ENCODE peak calls at places on chromosomes 11 and 22, in ten cellular contexts. P is T-cell, R is HEK293T, A is AG08395, B is NCI-H1105, N is HTR-8/SVneo, U is fibroblast of pulmonary artery, F is left ventricle myocardium superior, S is H4, M is GDM1. X is an unnamed sample.

GRCh38 chr11:11157201-11157600 is 195.8 kb downstream of the CSNK2A3 start:
- DNase-seq in P (peak), R (peak), A (peak), B (no peak), N (peak), U (peak), F (peak), S (no peak), M (no peak), X (no peak)

GRCh38 chr11:36247493-36247892 is 41.7 kb downstream of the COMMD9 start:
- DNase-seq in P (no peak), R (no peak), A (no peak), B (no peak), N (no peak), U (no peak), F (no peak), S (no peak), M (no peak), X (no peak)

GRCh38 chr11:128399186-128399585 is 188.2 kb downstream of the ETS1 start:
- DNase-seq in P (no peak), R (no peak), A (peak), B (no peak), N (no peak), U (peak), F (no peak), S (peak), M (no peak), X (no peak)

GRCh38 chr11:69644071-69644961 is 3.4 kb downstream of the CCND1 start:
- DNase-seq in P (no peak), R (no peak), A (peak), B (no peak), N (no peak), U (peak), F (peak), S (peak), M (no peak), X (no peak)

GRCh38 chr11:134261626-134262488 is 8.5 kb downstream of the ACAD8 start:
- DNase-seq in P (no peak), R (peak), A (peak), B (peak), N (no peak), U (peak), F (no peak), S (peak), M (no peak), X (no peak)

GRCh38 chr22:49500076-49500460 is 327.6 kb downstream of the BRD1 start:
- DNase-seq in P (no peak), R (no peak), A (no peak), B (no peak), N (no peak), U (no peak), F (no peak), S (no peak), M (no peak), X (no peak)

GRCh38 chr22:37758698-37759097 is 49.0 kb upstream of the GCAT start:
- DNase-seq in P (no peak), R (no peak), A (no peak), B (no peak), N (no peak), U (no peak), F (no peak), S (no peak), M (peak), X (no peak)

GRCh38 chr11:111421251-111421650 is 42.2 kb upstream of the POU2AF1 start:
- DNase-seq in P (no peak), R (no peak), A (no peak), B (no peak), N (no peak), U (no peak), F (no peak), S (no peak), M (no peak), X (no peak)

GRCh38 chr11:102184269-102184987 is 74.2 kb downstream of the YAP1 start:
- DNase-seq in P (no peak), R (no peak), A (no peak), B (no peak), N (no peak), U (no peak), F (no peak), S (no peak), M (no peak), X (no peak)

GRCh38 chr11:27972432-27973170 is 135.4 kb downstream of the KIF18A start:
- DNase-seq in P (no peak), R (no peak), A (peak), B (no peak), N (peak), U (peak), F (no peak), S (no peak), M (no peak), X (no peak)

GRCh38 chr11:13023423-13023822 is 14.3 kb downstream of the RASSF10 start:
- DNase-seq in P (no peak), R (no peak), A (no peak), B (no peak), N (no peak), U (no peak), F (no peak), S (no peak), M (no peak), X (no peak)

GRCh38 chr11:35424157-35424945 is 5.0 kb upstream of the SLC1A2 start:
- DNase-seq in P (no peak), R (no peak), A (peak), B (no peak), N (no peak), U (no peak), F (no peak), S (no peak), M (no peak), X (no peak)

GRCh38 chr11:104526006-104526405 is 362.1 kb upstream of the PDGFD start:
- DNase-seq in P (no peak), R (no peak), A (no peak), B (peak), N (no peak), U (no peak), F (no peak), S (no peak), M (no peak), X (no peak)

GRCh38 chr11:108170191-108170590 is 48.8 kb downstream of the ACAT1 start:
- DNase-seq in P (no peak), R (no peak), A (no peak), B (no peak), N (no peak), U (no peak), F (no peak), S (no peak), M (no peak), X (no peak)

GRCh38 chr22:30547188-30547587 is 647 bp upstream of the SEC14L6 start:
- DNase-seq in P (no peak), R (no peak), A (no peak), B (no peak), N (no peak), U (no peak), F (no peak), S (no peak), M (no peak), X (no peak)

GRCh38 chr11:134349802-134350355 is 18.1 kb downstream of the GLB1L2 start:
- DNase-seq in P (no peak), R (no peak), A (no peak), B (no peak), N (no peak), U (no peak), F (no peak), S (no peak), M (no peak), X (no peak)

GRCh38 chr11:129637473-129637872 is 178.2 kb upstream of the TMEM45B start:
- DNase-seq in P (no peak), R (no peak), A (no peak), B (no peak), N (no peak), U (no peak), F (no peak), S (peak), M (no peak), X (no peak)

GRCh38 chr22:23394525-23395326 is 185.4 kb downstream of the IGLL1 start:
- DNase-seq in P (no peak), R (no peak), A (no peak), B (no peak), N (no peak), U (no peak), F (no peak), S (no peak), M (no peak), X (no peak)

GRCh38 chr11:44727114-44727372 is 281 bp downstream of the TSPAN18 start:
- DNase-seq in P (no peak), R (no peak), A (no peak), B (no peak), N (no peak), U (no peak), F (no peak), S (no peak), M (no peak), X (no peak)

GRCh38 chr11:67584205-67584880 is 731 bp downstream of the GSTP1 start:
- DNase-seq in P (no peak), R (peak), A (peak), B (no peak), N (no peak), U (peak), F (peak), S (peak), M (peak), X (no peak)

GRCh38 chr11:38791346-38791961 is 2193.4 kb upstream of the RAG2 start:
- DNase-seq in P (no peak), R (peak), A (peak), B (peak), N (peak), U (peak), F (no peak), S (peak), M (peak), X (peak)

GRCh38 chr11:34190192-34191139 is 85.0 kb downstream of the NAT10 start:
- DNase-seq in P (no peak), R (no peak), A (no peak), B (no peak), N (no peak), U (no peak), F (no peak), S (no peak), M (no peak), X (no peak)

GRCh38 chr22:23215294-23216204 is 35.2 kb downstream of the BCR start:
- DNase-seq in P (no peak), R (no peak), A (peak), B (no peak), N (no peak), U (peak), F (no peak), S (peak), M (peak), X (no peak)

GRCh38 chr11:86627776-86628455 is 44.5 kb downstream of the ME3 start:
- DNase-seq in P (no peak), R (no peak), A (peak), B (no peak), N (no peak), U (no peak), F (peak), S (no peak), M (no peak), X (no peak)

GRCh38 chr11:43789700-43790443 is 90.8 kb upstream of the ALKBH3 start:
- DNase-seq in P (no peak), R (no peak), A (peak), B (no peak), N (peak), U (peak), F (no peak), S (no peak), M (no peak), X (no peak)

GRCh38 chr22:27801197-27801615 is 350 bp downstream of the MN1 start:
- DNase-seq in P (peak), R (peak), A (no peak), B (no peak), N (peak), U (peak), F (peak), S (no peak), M (no peak), X (no peak)

GRCh38 chr11:72413914-72414628 is 20.3 kb downstream of the CLPB start:
- DNase-seq in P (peak), R (peak), A (peak), B (peak), N (peak), U (peak), F (peak), S (peak), M (peak), X (peak)

X was measured in immature natural killer cell.